ENCODE peak calls at places on chromosomes 13 and 19, in six cellular contexts. D is tibial artery, I is fibroblast of pulmonary artery, G is AG04450, K is upper lobe of left lung, X is lung. Z is an unnamed sample.

GRCh38 chr19:16069813-16070365 is 6.4 kb upstream of the TPM4 start:
- DNase-seq in D (peak; percentile 65), I (no peak), G (no peak), K (peak; percentile 53), X (no peak), Z (no peak)

GRCh38 chr19:45470147-45471081 is 2.6 kb downstream of the FOSB start:
- DNase-seq in D (peak; percentile 78), I (peak; percentile 55), G (no peak), K (peak; percentile 91), X (no peak), Z (no peak)

GRCh38 chr19:35905178-35905727 is 2.8 kb downstream of the TYROBP start:
- DNase-seq in D (no peak), I (no peak), G (no peak), K (no peak), X (no peak), Z (no peak)

GRCh38 chr13:28716511-28716910 is 2.3 kb downstream of the SLC46A3 start:
- DNase-seq in D (no peak), I (peak; percentile 97), G (no peak), K (no peak), X (peak; percentile 69), Z (no peak)

GRCh38 chr19:33862991-33863390 is 66.3 kb downstream of the KCTD15 start:
- DNase-seq in D (no peak), I (no peak), G (no peak), K (no peak), X (no peak), Z (no peak)

GRCh38 chr13:40096357-40096911 is 441.0 kb downstream of the COG6 start:
- DNase-seq in D (no peak), I (no peak), G (no peak), K (no peak), X (no peak), Z (no peak)

GRCh38 chr13:87887459-87888123 is 216.4 kb downstream of the SLITRK5 start:
- DNase-seq in D (no peak), I (no peak), G (no peak), K (no peak), X (no peak), Z (no peak)

GRCh38 chr13:113192902-113193301 is 15.6 kb downstream of the PCID2 start:
- DNase-seq in D (no peak), I (peak; percentile 83), G (no peak), K (no peak), X (no peak), Z (no peak)

GRCh38 chr19:591099-591958 is 1.6 kb downstream of the HCN2 start:
- DNase-seq in D (no peak), I (no peak), G (no peak), K (peak; percentile 89), X (no peak), Z (no peak)

GRCh38 chr19:49672131-49672919 is 4.7 kb upstream of the PRMT1 start:
- DNase-seq in D (peak; percentile 82), I (peak; percentile 73), G (no peak), K (peak; percentile 93), X (peak; percentile 81), Z (peak; percentile 28)

GRCh38 chr19:19661141-19661674 is 2.3 kb downstream of the ATP13A1 start:
- DNase-seq in D (no peak), I (no peak), G (no peak), K (peak; percentile 49), X (no peak), Z (no peak)

GRCh38 chr19:19662866-19663291 is 597 bp downstream of the ATP13A1 start:
- DNase-seq in D (no peak), I (no peak), G (no peak), K (no peak), X (peak; percentile 44), Z (no peak)

GRCh38 chr19:19663292-19664120 is at the start of gene ATP13A1:
- DNase-seq in D (peak; percentile 99), I (peak; percentile 98), G (peak; percentile 94), K (peak; percentile 97), X (peak; percentile 97), Z (peak; percentile 93)

GRCh38 chr19:19662344-19662743 is 1.1 kb downstream of the ATP13A1 start:
- DNase-seq in D (no peak), I (no peak), G (no peak), K (no peak), X (no peak), Z (no peak)

DNA sequence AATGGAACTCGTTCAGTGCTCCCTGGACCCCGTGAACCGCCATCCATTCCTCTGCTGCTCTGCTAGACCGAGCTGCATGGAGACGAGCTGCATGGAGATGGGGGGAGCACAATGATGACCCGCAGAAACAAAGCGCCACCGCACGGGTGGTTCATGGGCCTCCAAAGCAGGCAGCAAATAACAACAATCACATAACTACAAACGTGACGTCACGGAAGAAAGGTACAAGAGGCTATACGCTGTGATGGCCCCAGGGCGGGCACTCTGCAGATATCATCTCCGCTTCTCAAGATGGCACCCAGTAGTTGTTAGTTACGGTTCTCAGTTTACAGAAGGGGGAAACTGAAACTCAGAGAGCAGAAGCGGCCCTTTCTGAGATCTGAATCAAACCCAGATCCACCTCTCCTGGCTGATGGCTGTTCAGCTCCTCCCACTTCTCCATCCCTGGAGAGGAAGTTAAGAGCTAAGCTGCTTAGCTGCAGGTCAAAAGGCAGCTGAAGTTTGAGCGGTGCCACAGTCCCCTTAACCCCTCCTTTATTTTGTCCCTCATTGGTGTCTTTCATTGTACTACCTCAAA is 1.7 kb downstream of the ATP13A1 start:
- DNase-seq in D (no peak), I (no peak), G (no peak), K (no peak), X (no peak), Z (no peak)
- H3K4me3 ChIP-seq in D (no peak overlapping the region), I (peak overlapping the region; percentile 84), G (no peak overlapping the region), K (no peak overlapping the region), X (no peak overlapping the region), Z (no peak overlapping the region)

GRCh38 chr13:67736646-67737420 is 506.7 kb upstream of the PCDH9 start:
- DNase-seq in D (no peak), I (peak; percentile 52), G (peak; percentile 37), K (no peak), X (no peak), Z (peak; percentile 89)
- TF ChIP-seq CTCF in D (no peak), I (peak; percentile 9), G (peak; percentile 60), K (no peak), X (no peak), Z (peak; percentile 58)

GRCh38 chr13:35889560-35889959 is 241.6 kb downstream of the DCLK1 start:
- DNase-seq in D (no peak), I (no peak), G (no peak), K (no peak), X (no peak), Z (no peak)
- H3K4me3 ChIP-seq in D (no peak overlapping the region), I (no peak overlapping the region), G (no peak overlapping the region), K (no peak overlapping the region), X (no peak overlapping the region), Z (no peak overlapping the region)

GRCh38 chr19:40804783-40805242 is 5.8 kb downstream of the EGLN2 start:
- DNase-seq in D (no peak), I (no peak), G (no peak), K (no peak), X (no peak), Z (no peak)
- TF ChIP-seq CTCF in D (no peak), I (peak; percentile 11), G (peak; percentile 9), K (no peak), X (no peak), Z (peak; percentile 30)

DNA sequence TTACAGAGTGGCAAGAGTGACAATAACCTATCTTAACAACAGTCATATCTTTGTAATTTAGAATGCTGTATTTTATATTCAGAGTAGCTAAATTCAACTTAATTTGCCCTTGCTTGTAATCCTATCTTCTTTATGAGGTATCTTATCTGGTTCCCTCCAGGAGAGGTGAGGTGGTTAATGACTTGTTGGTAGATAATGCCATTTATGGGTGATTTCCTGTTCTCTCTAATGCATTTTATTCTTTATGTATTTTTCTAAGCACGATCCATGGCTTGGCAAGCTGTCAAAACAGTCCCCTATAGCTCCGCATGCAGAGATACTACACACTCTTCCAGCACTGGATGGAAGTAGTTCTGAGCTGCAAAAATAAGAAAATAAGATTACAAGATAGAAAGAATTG is 267.9 kb downstream of the LMO7 start:
- DNase-seq in D (no peak), I (no peak), G (no peak), K (no peak), X (no peak), Z (no peak)
- H3K4me3 ChIP-seq in D (no peak overlapping the region), I (no peak overlapping the region), G (no peak overlapping the region), K (no peak overlapping the region), X (no peak overlapping the region), Z (no peak overlapping the region)

GRCh38 chr13:89115307-89115706 is 1444.1 kb downstream of the SLITRK5 start:
- DNase-seq in D (no peak), I (no peak), G (no peak), K (no peak), X (no peak), Z (no peak)
- TF ChIP-seq CTCF in D (no peak), I (peak; percentile 1), G (no peak), K (no peak), X (no peak), Z (no peak)

DNA sequence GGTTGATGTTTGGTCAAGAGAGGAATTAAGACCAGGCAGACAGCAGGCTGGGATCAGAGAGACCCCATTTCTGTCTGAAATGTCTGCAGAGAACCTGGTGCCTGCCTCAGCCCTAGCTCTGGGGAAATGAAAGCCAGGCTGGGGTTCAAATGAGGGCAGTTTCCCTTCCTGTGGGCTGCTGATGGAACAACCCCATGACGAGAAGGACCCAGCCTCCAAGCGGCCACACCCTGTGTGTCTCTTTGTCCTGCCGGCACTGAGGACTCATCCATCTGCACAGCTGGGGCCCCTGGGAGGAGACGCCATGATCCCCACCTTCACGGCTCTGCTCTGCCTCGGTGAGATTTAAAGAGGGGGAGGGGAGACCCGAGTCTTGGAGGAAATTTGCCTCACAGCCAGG is at the start of gene LILRB4:
- DNase-seq in D (no peak), I (no peak), G (no peak), K (no peak), X (no peak), Z (no peak)
- H3K4me3 ChIP-seq in D (no peak within 1 kb of the TSS), I (no peak within 1 kb of the TSS), G (no peak within 1 kb of the TSS), K (peak within 1 kb of the TSS; percentile 18), X (no peak within 1 kb of the TSS), Z (no peak within 1 kb of the TSS)

DNA sequence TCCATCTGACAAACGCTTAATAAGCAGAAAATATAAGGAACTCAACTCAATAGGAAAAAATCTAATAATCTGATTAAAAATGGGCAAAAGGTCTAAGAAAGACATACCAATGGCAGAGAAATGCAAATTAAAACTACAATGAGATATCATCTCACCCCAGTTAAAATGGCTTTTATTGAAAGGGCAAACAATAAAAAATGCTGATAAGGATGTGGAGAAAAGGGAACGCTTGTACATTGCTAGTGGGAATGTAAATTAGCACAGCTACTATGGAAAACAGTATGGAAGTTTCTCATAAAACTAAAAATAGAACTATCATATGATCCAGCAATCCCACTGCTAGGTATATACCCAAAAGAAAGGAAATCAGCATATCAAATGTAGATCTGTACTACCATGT is 508.8 kb upstream of the GPC6 start:
- DNase-seq in D (no peak), I (no peak), G (no peak), K (no peak), X (no peak), Z (no peak)
- TF ChIP-seq CTCF in D (no peak), I (no peak), G (no peak), K (no peak), X (no peak), Z (no peak)